ENCODE peak calls at places on chromosome 21, in nine cellular contexts. X, Q, T, F, R, S, P, M and J are unnamed samples.
A peak's percentile ranks its signal among the peaks of the same experiment; 100 is the strongest.

GRCh38 chr21:44648557-44649311 is 2.5 kb downstream of the KRTAP10-11 start:
- DNase-seq in F (peak; percentile 46), R (no peak), S (no peak), M (no peak), Q (peak; percentile 59), P (no peak), T (no peak), X (no peak), J (no peak)

GRCh38 chr21:28069446-28069845 is 923.2 kb downstream of the LTN1 start:
- DNase-seq in F (no peak), Q (no peak), T (no peak), P (no peak), S (no peak), R (peak; percentile 83), M (no peak), X (no peak), J (no peak)

GRCh38 chr21:31559368-31560119 is 99.9 kb upstream of the SOD1 start:
- DNase-seq in Q (peak; percentile 97), F (peak; percentile 95), X (peak; percentile 78), T (peak; percentile 92), S (peak; percentile 98), R (peak; percentile 83), P (peak; percentile 95), M (peak; percentile 99), J (peak; percentile 71)

GRCh38 chr21:31408306-31409088 is 64.4 kb upstream of the TIAM1 start:
- DNase-seq in R (no peak), T (no peak), M (no peak), F (no peak), X (no peak), S (no peak), Q (no peak), P (no peak), J (no peak)

GRCh38 chr21:38315155-38315554 is 58.4 kb downstream of the KCNJ15 start:
- DNase-seq in F (no peak), Q (no peak), P (no peak), X (no peak), S (no peak), M (no peak), T (no peak), R (no peak), J (no peak)

GRCh38 chr21:26587621-26588260 is 14.7 kb upstream of the CYYR1 start:
- DNase-seq in X (no peak), R (peak; percentile 44), T (no peak), M (no peak), P (no peak), F (no peak), Q (peak; percentile 38), S (no peak), J (no peak)

GRCh38 chr21:32336711-32337110 is 38.1 kb downstream of the MRAP start:
- DNase-seq in P (no peak), T (no peak), R (peak; percentile 56), F (no peak), M (no peak), X (no peak), Q (no peak), S (no peak), J (no peak)

GRCh38 chr21:42829954-42830353 is 49.4 kb downstream of the WDR4 start:
- DNase-seq in P (no peak), S (no peak), F (no peak), M (peak; percentile 48), Q (peak; percentile 54), T (no peak), R (no peak), X (no peak), J (no peak)

GRCh38 chr21:43603641-43604504 is 55.4 kb downstream of the HSF2BP start:
- DNase-seq in F (no peak), X (no peak), R (peak; percentile 67), T (no peak), M (no peak), P (no peak), Q (peak; percentile 80), S (no peak), J (no peak)

GRCh38 chr21:44965251-44966022 is 25.6 kb downstream of the SLX9 start:
- DNase-seq in P (no peak), R (peak; percentile 94), X (no peak), Q (peak; percentile 94), M (no peak), F (peak; percentile 46), S (no peak), T (no peak), J (no peak)

GRCh38 chr21:41377715-41378114 is 15.9 kb downstream of the MX2 start:
- DNase-seq in T (no peak), Q (no peak), F (no peak), X (no peak), R (no peak), P (no peak), M (no peak), S (no peak), J (no peak)

GRCh38 chr21:42474043-42474831 is 21.8 kb downstream of the RSPH1 start:
- DNase-seq in M (no peak), R (no peak), S (no peak), X (peak; percentile 55), P (peak; percentile 82), F (no peak), T (no peak), Q (no peak), J (peak; percentile 99)

GRCh38 chr21:38454161-38454560 is 44.1 kb downstream of the ERG start:
- DNase-seq in Q (no peak), P (no peak), T (no peak), M (no peak), S (no peak), X (no peak), R (no peak), F (no peak), J (no peak)

GRCh38 chr21:28252923-28253322 is 739.8 kb downstream of the LTN1 start:
- DNase-seq in T (no peak), Q (no peak), X (no peak), R (no peak), P (no peak), M (no peak), F (no peak), S (no peak), J (no peak)

GRCh38 chr21:41610042-41610839 is 102.3 kb upstream of the TMPRSS2 start:
- DNase-seq in Q (peak; percentile 94), R (peak; percentile 64), X (peak; percentile 75), P (peak; percentile 46), F (no peak), M (peak; percentile 68), T (peak; percentile 55), S (peak; percentile 83), J (peak; percentile 62)

GRCh38 chr21:39625211-39625895 is 12.6 kb downstream of the B3GALT5 start:
- DNase-seq in S (no peak), F (no peak), P (no peak), M (no peak), X (no peak), T (no peak), R (no peak), Q (no peak), J (peak; percentile 90)

GRCh38 chr21:38702196-38702595 is 103.5 kb upstream of the ETS2 start:
- DNase-seq in T (peak; percentile 27), R (no peak), S (no peak), F (no peak), M (no peak), X (no peak), Q (no peak), P (no peak), J (no peak)

GRCh38 chr21:41783476-41784150 is 16.8 kb upstream of the RIPK4 start:
- DNase-seq in T (no peak), F (no peak), M (no peak), P (peak; percentile 95), R (no peak), X (no peak), S (no peak), Q (no peak), J (peak; percentile 97)

GRCh38 chr21:31537872-31538576 is 121.5 kb upstream of the SOD1 start:
- DNase-seq in S (no peak), M (peak; percentile 63), F (no peak), P (no peak), R (no peak), X (no peak), T (no peak), Q (no peak), J (no peak)

DNA sequence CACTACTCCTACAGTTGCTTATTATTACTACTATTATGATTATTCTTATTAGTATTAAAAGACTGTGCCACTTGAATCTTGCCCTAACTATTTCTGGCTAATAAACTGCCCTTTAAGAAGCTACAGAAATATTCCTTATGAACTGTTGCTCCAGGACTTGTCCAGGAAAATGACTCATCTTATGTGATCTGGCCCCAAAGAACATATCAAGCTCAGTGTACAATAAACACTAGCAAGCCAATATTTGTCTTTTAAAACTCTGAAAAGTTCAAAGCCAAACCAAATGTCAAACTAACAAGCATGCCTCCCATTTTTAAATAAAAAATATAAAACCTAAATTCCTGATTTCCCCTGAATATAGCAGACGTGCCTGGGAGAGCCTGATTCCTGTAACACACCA is 88.7 kb upstream of the SIM2 start:
- DNase-seq in S (no peak), T (no peak), P (no peak), R (peak; percentile 57), M (no peak), F (no peak), Q (peak; percentile 77), X (no peak), J (no peak)
- H3K4me1 ChIP-seq in S (no peaks in the 10 kb centered on the region), T (no peaks in the 10 kb centered on the region), P (no peaks in the 10 kb centered on the region), R (peaks cover 6% of the 10 kb centered on the region), M (no peaks in the 10 kb centered on the region), F (no peaks in the 10 kb centered on the region), Q (no peaks in the 10 kb centered on the region), X (no peaks in the 10 kb centered on the region), J (no peaks in the 10 kb centered on the region)

DNA sequence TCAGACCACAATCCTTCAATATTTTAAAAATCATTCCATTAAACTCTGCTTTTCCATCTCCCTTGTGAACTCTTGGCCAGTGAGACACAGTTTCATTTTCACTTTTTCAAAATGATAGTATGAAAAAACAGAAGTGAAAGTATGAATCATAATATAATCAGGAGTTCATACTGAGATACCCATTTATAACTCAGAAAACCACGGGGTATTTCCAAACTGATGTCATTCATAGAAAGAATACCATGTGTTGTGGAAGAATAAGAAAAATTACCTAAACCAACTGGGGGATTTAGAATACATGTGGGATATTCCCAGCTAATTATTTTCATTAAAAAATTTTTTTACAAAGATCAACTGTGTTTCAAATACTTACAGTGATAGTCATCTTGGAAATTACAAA is 149.9 kb downstream of the MRPL39 start:
- DNase-seq in T (no peak), S (no peak), R (peak; percentile 85), F (no peak), M (peak; percentile 66), P (no peak), Q (peak; percentile 42), X (no peak), J (peak; percentile 29)
- H3K4me3 ChIP-seq in T (no peak overlapping the region), S (no peak overlapping the region), R (no peak overlapping the region), F (no peak overlapping the region), M (no peak overlapping the region), P (no peak overlapping the region), Q (no peak overlapping the region), X (no peak overlapping the region), J (no peak overlapping the region)

GRCh38 chr21:29558331-29558730 is 259.6 kb downstream of the BACH1 start:
- DNase-seq in S (no peak), M (no peak), F (no peak), T (no peak), P (no peak), R (no peak), Q (no peak), X (no peak), J (no peak)
- H3K36me3 ChIP-seq in S (no peaks in the 10 kb centered on the region), M (no peaks in the 10 kb centered on the region), F (no peaks in the 10 kb centered on the region), T (peaks cover 3% of the 10 kb centered on the region), P (no peaks in the 10 kb centered on the region), R (no peaks in the 10 kb centered on the region), Q (no peaks in the 10 kb centered on the region), X (no peaks in the 10 kb centered on the region), J (no peaks in the 10 kb centered on the region)

DNA sequence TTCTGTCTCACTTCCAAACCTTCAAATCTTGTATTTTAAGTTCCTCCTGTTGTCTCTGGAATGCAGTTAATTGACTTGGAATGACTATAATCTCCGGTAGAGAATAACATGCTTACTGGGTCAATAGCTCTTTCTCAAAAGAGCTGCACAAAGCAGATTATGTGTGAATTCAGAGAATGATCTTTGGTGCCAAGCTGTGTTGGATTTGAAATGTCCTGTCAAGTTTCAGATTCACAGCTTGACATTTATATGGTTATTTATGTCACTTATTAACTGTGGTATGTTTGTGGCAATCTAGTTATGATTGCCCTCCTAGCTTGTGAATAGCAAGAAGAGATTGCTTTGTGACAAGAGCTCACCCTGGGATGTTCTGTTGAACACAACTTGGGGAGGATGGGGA is 128.3 kb upstream of the KCNE2 start:
- DNase-seq in Q (no peak), R (no peak), S (no peak), F (no peak), P (no peak), T (no peak), X (no peak), M (no peak), J (no peak)
- H3K4me1 ChIP-seq in Q (no peaks in the 10 kb centered on the region), R (no peaks in the 10 kb centered on the region), S (no peaks in the 10 kb centered on the region), F (no peaks in the 10 kb centered on the region), P (no peaks in the 10 kb centered on the region), T (peaks cover 4% of the 10 kb centered on the region), X (no peaks in the 10 kb centered on the region), M (peaks cover 12% of the 10 kb centered on the region), J (no peaks in the 10 kb centered on the region)